ENCODE peak calls at places on chromosomes 7 and 10, in seven cellular contexts. One of them, this sample, is unnamed.

GRCh38 chr7:131076032-131076431 is 251.6 kb upstream of the MKLN1 start:
- DNase-seq in prostate gland: no peak
- DNase-seq in hepatocyte: no peak
- DNase-seq in cardiac fibroblast: peak
- DNase-seq in heart left ventricle: no peak
- DNase-seq in IMR-90: peak
- DNase-seq in lower leg skin: no peak
- DNase-seq in this sample: peak

GRCh38 chr7:20786049-20786412 is 655 bp downstream of the SP8 start:
- DNase-seq in IMR-90: no peak
- DNase-seq in cardiac fibroblast: no peak
- DNase-seq in prostate gland: no peak
- DNase-seq in lower leg skin: no peak
- DNase-seq in heart left ventricle: no peak
- DNase-seq in hepatocyte: no peak
- DNase-seq in this sample: no peak

GRCh38 chr7:74290590-74290950 is 1.4 kb downstream of the CLIP2 start:
- DNase-seq in hepatocyte: no peak
- DNase-seq in heart left ventricle: no peak
- DNase-seq in cardiac fibroblast: no peak
- DNase-seq in lower leg skin: no peak
- DNase-seq in prostate gland: no peak
- DNase-seq in IMR-90: no peak
- DNase-seq in this sample: no peak

GRCh38 chr7:151661556-151661955 is 141.9 kb upstream of the RHEB start:
- DNase-seq in prostate gland: no peak
- DNase-seq in hepatocyte: no peak
- DNase-seq in heart left ventricle: no peak
- DNase-seq in lower leg skin: no peak
- DNase-seq in cardiac fibroblast: no peak
- DNase-seq in IMR-90: no peak
- DNase-seq in this sample: no peak

GRCh38 chr7:64877714-64878610 is 25.1 kb upstream of the ZNF273 start:
- DNase-seq in hepatocyte: no peak
- DNase-seq in heart left ventricle: no peak
- DNase-seq in prostate gland: no peak
- DNase-seq in cardiac fibroblast: no peak
- DNase-seq in IMR-90: no peak
- DNase-seq in lower leg skin: no peak
- DNase-seq in this sample: no peak

GRCh38 chr10:14598809-14599764 is 175.6 kb downstream of the FAM107B start:
- DNase-seq in prostate gland: no peak
- DNase-seq in hepatocyte: no peak
- DNase-seq in heart left ventricle: no peak
- DNase-seq in lower leg skin: no peak
- DNase-seq in cardiac fibroblast: no peak
- DNase-seq in IMR-90: no peak
- DNase-seq in this sample: no peak

GRCh38 chr10:80171248-80171660 is 34.1 kb downstream of the ANXA11 start:
- DNase-seq in IMR-90: no peak
- DNase-seq in heart left ventricle: no peak
- DNase-seq in cardiac fibroblast: no peak
- DNase-seq in hepatocyte: no peak
- DNase-seq in lower leg skin: no peak
- DNase-seq in prostate gland: peak
- DNase-seq in this sample: no peak

GRCh38 chr10:68406111-68406814 is 814 bp downstream of the RUFY2 start:
- DNase-seq in lower leg skin: peak
- DNase-seq in prostate gland: peak
- DNase-seq in cardiac fibroblast: peak
- DNase-seq in hepatocyte: peak
- DNase-seq in IMR-90: peak
- DNase-seq in heart left ventricle: peak
- DNase-seq in this sample: peak

GRCh38 chr7:45103958-45104843 is 7.3 kb downstream of the TBRG4 start:
- DNase-seq in IMR-90: no peak
- DNase-seq in cardiac fibroblast: no peak
- DNase-seq in hepatocyte: no peak
- DNase-seq in prostate gland: no peak
- DNase-seq in lower leg skin: no peak
- DNase-seq in heart left ventricle: no peak
- DNase-seq in this sample: no peak

GRCh38 chr10:24467605-24468004 is 256.1 kb downstream of the ARHGAP21 start:
- DNase-seq in heart left ventricle: no peak
- DNase-seq in prostate gland: no peak
- DNase-seq in hepatocyte: no peak
- DNase-seq in IMR-90: no peak
- DNase-seq in lower leg skin: no peak
- DNase-seq in cardiac fibroblast: no peak
- DNase-seq in this sample: no peak
- H3K4me3 ChIP-seq in heart left ventricle: no peak
- H3K4me3 ChIP-seq in prostate gland: peak
- H3K4me3 ChIP-seq in hepatocyte: peak
- H3K4me3 ChIP-seq in IMR-90: peak
- H3K4me3 ChIP-seq in lower leg skin: no peak
- H3K4me3 ChIP-seq in cardiac fibroblast: peak
- H3K4me3 ChIP-seq in this sample: peak

DNA sequence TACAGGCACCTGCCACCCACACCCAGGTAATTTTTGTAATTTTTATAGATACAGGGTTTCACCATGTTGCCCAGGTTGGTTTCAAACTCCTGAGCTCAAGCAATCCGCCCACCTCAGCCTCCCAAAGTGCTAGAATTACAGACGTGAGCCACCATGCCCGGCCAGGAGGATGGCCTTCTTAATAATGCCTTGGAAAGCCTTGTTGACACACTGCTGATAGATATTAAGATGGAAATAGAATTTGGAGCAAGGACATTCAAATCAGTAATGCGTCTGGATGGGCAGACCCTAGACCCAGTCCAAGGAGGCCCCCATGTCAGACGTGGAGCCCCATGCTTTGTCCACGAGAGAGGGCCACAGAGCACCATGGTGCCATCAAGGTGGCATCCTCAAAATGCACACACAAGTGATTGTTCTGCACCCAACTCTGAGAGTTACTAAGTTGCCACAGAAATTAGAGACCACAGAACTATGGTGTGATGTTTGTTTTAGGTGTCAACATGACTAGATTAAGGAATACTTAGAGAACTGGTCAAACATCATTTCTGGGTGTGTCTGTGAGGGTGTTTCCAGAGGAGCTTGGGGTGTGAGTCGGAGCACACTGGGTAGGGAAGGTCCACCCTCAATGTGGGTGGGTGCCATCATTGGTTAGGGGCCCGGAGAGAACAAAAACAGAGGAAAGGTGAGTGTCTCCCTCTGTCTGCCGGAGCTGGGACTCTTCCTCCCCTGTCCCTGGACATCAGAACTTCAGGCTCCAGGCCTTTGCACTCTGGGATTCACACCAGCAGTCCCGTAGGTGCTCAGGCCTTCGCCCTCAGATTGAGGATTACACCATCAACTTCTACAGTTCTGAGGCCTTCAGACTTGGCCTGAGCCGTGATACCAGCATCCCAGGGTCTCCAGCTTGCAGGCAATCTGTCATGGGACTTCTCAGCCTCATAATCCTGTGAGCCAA is 34.5 kb downstream of the EBF3 start:
- DNase-seq in heart left ventricle: peak
- DNase-seq in lower leg skin: no peak
- DNase-seq in prostate gland: no peak
- DNase-seq in hepatocyte: no peak
- DNase-seq in cardiac fibroblast: no peak
- DNase-seq in IMR-90: no peak
- DNase-seq in this sample: no peak
- TF ChIP-seq CTCF in heart left ventricle: no peak
- TF ChIP-seq CTCF in lower leg skin: no peak
- TF ChIP-seq CTCF in prostate gland: no peak
- TF ChIP-seq CTCF in hepatocyte: no peak
- TF ChIP-seq CTCF in cardiac fibroblast: peak
- TF ChIP-seq CTCF in IMR-90: no peak
- TF ChIP-seq CTCF in this sample: no peak

DNA sequence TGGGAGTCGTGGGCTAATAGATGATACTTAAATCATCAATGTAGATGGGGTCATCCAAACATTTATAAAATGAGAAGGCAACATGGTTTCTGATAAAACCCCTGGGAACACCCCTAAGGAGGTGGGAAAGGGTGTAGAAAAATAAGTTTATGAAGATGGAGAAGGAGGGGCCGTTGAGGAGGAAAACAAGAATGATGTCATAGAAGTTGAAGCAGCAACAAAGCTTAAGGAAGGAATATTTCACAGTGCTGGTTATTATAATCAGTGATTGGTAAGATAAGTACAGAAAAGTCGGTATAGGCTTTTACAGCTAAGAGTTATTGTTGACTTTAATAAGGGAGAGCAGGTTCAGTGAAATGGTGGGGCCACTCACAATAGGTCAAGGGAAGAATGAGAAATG is 9.0 kb upstream of the HIBADH start:
- DNase-seq in cardiac fibroblast: no peak
- DNase-seq in heart left ventricle: no peak
- DNase-seq in IMR-90: no peak
- DNase-seq in prostate gland: no peak
- DNase-seq in lower leg skin: no peak
- DNase-seq in hepatocyte: no peak
- DNase-seq in this sample: no peak
- H3K4me3 ChIP-seq in cardiac fibroblast: no peak
- H3K4me3 ChIP-seq in heart left ventricle: no peak
- H3K4me3 ChIP-seq in IMR-90: no peak
- H3K4me3 ChIP-seq in prostate gland: no peak
- H3K4me3 ChIP-seq in lower leg skin: no peak
- H3K4me3 ChIP-seq in hepatocyte: no peak
- H3K4me3 ChIP-seq in this sample: no peak

GRCh38 chr10:97356318-97356914 is 21.9 kb upstream of the FRAT2 start:
- DNase-seq in hepatocyte: no peak
- DNase-seq in heart left ventricle: no peak
- DNase-seq in IMR-90: no peak
- DNase-seq in lower leg skin: no peak
- DNase-seq in prostate gland: no peak
- DNase-seq in cardiac fibroblast: no peak
- DNase-seq in this sample: peak

GRCh38 chr10:97353945-97354344 is 19.4 kb upstream of the FRAT2 start:
- DNase-seq in lower leg skin: no peak
- DNase-seq in prostate gland: no peak
- DNase-seq in IMR-90: no peak
- DNase-seq in hepatocyte: no peak
- DNase-seq in heart left ventricle: no peak
- DNase-seq in cardiac fibroblast: no peak
- DNase-seq in this sample: no peak

GRCh38 chr10:97356918-97357317 is 22.4 kb upstream of the FRAT2 start:
- DNase-seq in prostate gland: no peak
- DNase-seq in cardiac fibroblast: no peak
- DNase-seq in lower leg skin: no peak
- DNase-seq in IMR-90: no peak
- DNase-seq in hepatocyte: no peak
- DNase-seq in heart left ventricle: no peak
- DNase-seq in this sample: no peak

GRCh38 chr10:97358349-97358748 is 23.8 kb upstream of the FRAT2 start:
- DNase-seq in prostate gland: no peak
- DNase-seq in IMR-90: no peak
- DNase-seq in lower leg skin: no peak
- DNase-seq in heart left ventricle: no peak
- DNase-seq in cardiac fibroblast: no peak
- DNase-seq in hepatocyte: no peak
- DNase-seq in this sample: no peak

GRCh38 chr10:97355571-97355975 is 21.0 kb upstream of the FRAT2 start:
- DNase-seq in lower leg skin: no peak
- DNase-seq in hepatocyte: peak
- DNase-seq in heart left ventricle: no peak
- DNase-seq in IMR-90: no peak
- DNase-seq in prostate gland: peak
- DNase-seq in cardiac fibroblast: peak
- DNase-seq in this sample: no peak
- TF ChIP-seq CTCF in lower leg skin: no peak
- TF ChIP-seq CTCF in hepatocyte: peak
- TF ChIP-seq CTCF in heart left ventricle: no peak
- TF ChIP-seq CTCF in IMR-90: peak
- TF ChIP-seq CTCF in prostate gland: peak
- TF ChIP-seq CTCF in cardiac fibroblast: peak
- TF ChIP-seq CTCF in this sample: peak

GRCh38 chr7:142898377-142899235 is 13.1 kb upstream of the TRPV6 start:
- DNase-seq in lower leg skin: no peak
- DNase-seq in prostate gland: no peak
- DNase-seq in IMR-90: no peak
- DNase-seq in heart left ventricle: no peak
- DNase-seq in hepatocyte: no peak
- DNase-seq in cardiac fibroblast: no peak
- DNase-seq in this sample: no peak
- H3K4me3 ChIP-seq in lower leg skin: no peak
- H3K4me3 ChIP-seq in prostate gland: no peak
- H3K4me3 ChIP-seq in IMR-90: no peak
- H3K4me3 ChIP-seq in heart left ventricle: no peak
- H3K4me3 ChIP-seq in hepatocyte: no peak
- H3K4me3 ChIP-seq in cardiac fibroblast: no peak
- H3K4me3 ChIP-seq in this sample: no peak

DNA sequence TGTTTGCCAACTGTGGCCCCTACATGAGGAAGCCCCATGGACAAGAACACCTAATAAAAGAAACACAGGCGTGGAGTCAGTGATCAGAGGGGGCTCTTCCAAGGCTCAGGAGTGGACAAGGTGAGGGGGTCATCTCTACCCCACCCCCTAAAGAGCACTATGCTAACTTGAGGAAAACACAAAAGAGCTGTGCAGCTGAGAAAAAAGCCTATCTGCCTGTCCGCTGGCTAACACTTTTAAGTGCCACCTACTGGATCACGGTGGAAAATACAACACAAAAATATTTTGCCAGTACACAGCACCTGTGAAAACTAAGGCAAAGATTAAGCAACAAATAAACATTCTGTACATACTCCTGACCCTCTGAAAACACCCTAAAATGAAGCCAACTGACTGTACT is 53.1 kb upstream of the COBL start:
- DNase-seq in hepatocyte: peak
- DNase-seq in heart left ventricle: no peak
- DNase-seq in cardiac fibroblast: peak
- DNase-seq in lower leg skin: no peak
- DNase-seq in prostate gland: no peak
- DNase-seq in IMR-90: no peak
- DNase-seq in this sample: no peak
- TF ChIP-seq CTCF in hepatocyte: peak
- TF ChIP-seq CTCF in heart left ventricle: peak
- TF ChIP-seq CTCF in cardiac fibroblast: peak
- TF ChIP-seq CTCF in lower leg skin: no peak
- TF ChIP-seq CTCF in prostate gland: peak
- TF ChIP-seq CTCF in IMR-90: peak
- TF ChIP-seq CTCF in this sample: peak

GRCh38 chr7:128454808-128455555 is 696 bp upstream of the HILPDA start:
- DNase-seq in heart left ventricle: no peak
- DNase-seq in IMR-90: peak
- DNase-seq in lower leg skin: no peak
- DNase-seq in cardiac fibroblast: no peak
- DNase-seq in hepatocyte: peak
- DNase-seq in prostate gland: no peak
- DNase-seq in this sample: peak
- H3K4me3 ChIP-seq in heart left ventricle: peak
- H3K4me3 ChIP-seq in IMR-90: peak
- H3K4me3 ChIP-seq in lower leg skin: no peak
- H3K4me3 ChIP-seq in cardiac fibroblast: peak
- H3K4me3 ChIP-seq in hepatocyte: peak
- H3K4me3 ChIP-seq in prostate gland: peak
- H3K4me3 ChIP-seq in this sample: peak